ENCODE peak calls at places on chromosomes 1 and 21, in four cellular contexts. One of them, this sample, is unnamed.

GRCh38 chr1:41622402-41622801 is 137.9 kb upstream of the EDN2 start:
- DNase-seq in CD4-positive, alpha-beta T cell: no peak
- DNase-seq in HTR-8/SVneo: no peak
- DNase-seq in fibroblast of lung: peak
- DNase-seq in this sample: peak

GRCh38 chr1:100699744-100700143 is 19.8 kb upstream of the VCAM1 start:
- DNase-seq in CD4-positive, alpha-beta T cell: no peak
- DNase-seq in HTR-8/SVneo: no peak
- DNase-seq in fibroblast of lung: peak
- DNase-seq in this sample: no peak

GRCh38 chr1:23916209-23917131 is 3.3 kb upstream of the CNR2 start:
- DNase-seq in fibroblast of lung: peak
- DNase-seq in HTR-8/SVneo: peak
- DNase-seq in CD4-positive, alpha-beta T cell: peak
- DNase-seq in this sample: peak

GRCh38 chr1:2442676-2443075 is 30.3 kb upstream of the PEX10 start:
- DNase-seq in fibroblast of lung: no peak
- DNase-seq in CD4-positive, alpha-beta T cell: no peak
- DNase-seq in HTR-8/SVneo: no peak
- DNase-seq in this sample: no peak

GRCh38 chr21:33155457-33155856 is 74.3 kb upstream of the IFNAR2 start:
- DNase-seq in CD4-positive, alpha-beta T cell: no peak
- DNase-seq in fibroblast of lung: no peak
- DNase-seq in HTR-8/SVneo: no peak
- DNase-seq in this sample: no peak

GRCh38 chr1:158089925-158090675 is 90.6 kb upstream of the CD1D start:
- DNase-seq in CD4-positive, alpha-beta T cell: no peak
- DNase-seq in fibroblast of lung: no peak
- DNase-seq in HTR-8/SVneo: no peak
- DNase-seq in this sample: no peak

GRCh38 chr1:2255420-2256369 is 27.6 kb downstream of the SKI start:
- DNase-seq in HTR-8/SVneo: peak
- DNase-seq in CD4-positive, alpha-beta T cell: peak
- DNase-seq in fibroblast of lung: peak
- DNase-seq in this sample: no peak

GRCh38 chr21:46254208-46254975 is 25.8 kb upstream of the LSS start:
- DNase-seq in CD4-positive, alpha-beta T cell: no peak
- DNase-seq in HTR-8/SVneo: no peak
- DNase-seq in fibroblast of lung: no peak
- DNase-seq in this sample: no peak

GRCh38 chr21:44765231-44766013 is 36.2 kb downstream of the UBE2G2 start:
- DNase-seq in CD4-positive, alpha-beta T cell: peak
- DNase-seq in fibroblast of lung: no peak
- DNase-seq in HTR-8/SVneo: no peak
- DNase-seq in this sample: no peak

GRCh38 chr1:228155596-228156517 is 6.1 kb downstream of the GJC2 start:
- DNase-seq in HTR-8/SVneo: no peak
- DNase-seq in CD4-positive, alpha-beta T cell: no peak
- DNase-seq in fibroblast of lung: no peak
- DNase-seq in this sample: no peak

GRCh38 chr1:214111796-214112195 is 124.0 kb downstream of the PROX1 start:
- DNase-seq in HTR-8/SVneo: no peak
- DNase-seq in fibroblast of lung: no peak
- DNase-seq in CD4-positive, alpha-beta T cell: no peak
- DNase-seq in this sample: no peak

GRCh38 chr1:32101233-32101681 is 6.6 kb upstream of the KPNA6 start:
- DNase-seq in CD4-positive, alpha-beta T cell: no peak
- DNase-seq in fibroblast of lung: peak
- DNase-seq in HTR-8/SVneo: peak
- DNase-seq in this sample: peak

GRCh38 chr1:47664356-47664755 is 226.5 kb downstream of the FOXD2 start:
- DNase-seq in fibroblast of lung: no peak
- DNase-seq in HTR-8/SVneo: no peak
- DNase-seq in CD4-positive, alpha-beta T cell: no peak
- DNase-seq in this sample: no peak

GRCh38 chr1:113453771-113454083 is 63.4 kb downstream of the MAGI3 start:
- DNase-seq in fibroblast of lung: no peak
- DNase-seq in CD4-positive, alpha-beta T cell: no peak
- DNase-seq in HTR-8/SVneo: no peak
- DNase-seq in this sample: no peak

GRCh38 chr1:114431026-114431425 is 80.0 kb downstream of the TRIM33 start:
- DNase-seq in fibroblast of lung: no peak
- DNase-seq in CD4-positive, alpha-beta T cell: no peak
- DNase-seq in HTR-8/SVneo: no peak
- DNase-seq in this sample: no peak

GRCh38 chr1:242467556-242468145 is 56.8 kb downstream of the PLD5 start:
- DNase-seq in HTR-8/SVneo: peak
- DNase-seq in CD4-positive, alpha-beta T cell: no peak
- DNase-seq in fibroblast of lung: peak
- DNase-seq in this sample: peak

GRCh38 chr1:23013657-23014056 is 2.0 kb downstream of the TEX46 start:
- DNase-seq in fibroblast of lung: no peak
- DNase-seq in HTR-8/SVneo: no peak
- DNase-seq in CD4-positive, alpha-beta T cell: no peak
- DNase-seq in this sample: peak

GRCh38 chr1:231934797-231935196 is 308.2 kb downstream of the DISC1 start:
- DNase-seq in HTR-8/SVneo: no peak
- DNase-seq in CD4-positive, alpha-beta T cell: no peak
- DNase-seq in fibroblast of lung: peak
- DNase-seq in this sample: peak

GRCh38 chr1:1540817-1541628 is 599 bp upstream of the TMEM240 start:
- DNase-seq in HTR-8/SVneo: no peak
- DNase-seq in fibroblast of lung: no peak
- DNase-seq in CD4-positive, alpha-beta T cell: no peak
- DNase-seq in this sample: no peak

GRCh38 chr1:214002472-214002871 is 14.7 kb downstream of the PROX1 start:
- DNase-seq in HTR-8/SVneo: no peak
- DNase-seq in CD4-positive, alpha-beta T cell: no peak
- DNase-seq in fibroblast of lung: peak
- DNase-seq in this sample: peak

GRCh38 chr1:32972814-32973428 is 8.3 kb upstream of the RNF19B start:
- DNase-seq in CD4-positive, alpha-beta T cell: no peak
- DNase-seq in HTR-8/SVneo: peak
- DNase-seq in fibroblast of lung: peak
- DNase-seq in this sample: peak

GRCh38 chr1:58884706-58885661 is 101.1 kb upstream of the JUN start:
- DNase-seq in CD4-positive, alpha-beta T cell: no peak
- DNase-seq in HTR-8/SVneo: no peak
- DNase-seq in fibroblast of lung: no peak
- DNase-seq in this sample: no peak

GRCh38 chr1:3473381-3473844 is 18.9 kb downstream of the ARHGEF16 start:
- DNase-seq in CD4-positive, alpha-beta T cell: no peak
- DNase-seq in fibroblast of lung: peak
- DNase-seq in HTR-8/SVneo: peak
- DNase-seq in this sample: peak

GRCh38 chr21:44353200-44353970 is at the start of gene TRPM2:
- DNase-seq in fibroblast of lung: peak
- DNase-seq in HTR-8/SVneo: no peak
- DNase-seq in CD4-positive, alpha-beta T cell: no peak
- DNase-seq in this sample: no peak